ENCODE peak calls at places on chromosomes 1 and 21, in four cellular contexts. L is aorta; N is CD4-positive, alpha-beta T cell; C is heart right ventricle. R is an unnamed sample.

GRCh38 chr1:20383631-20384030 is 93.0 kb downstream of the VWA5B1 start:
- DNase-seq in L (no peak), N (no peak), C (no peak), R (no peak)

GRCh38 chr1:33228935-33229487 is 27.3 kb upstream of the ZNF362 start:
- DNase-seq in L (no peak), N (no peak), C (peak), R (no peak)

GRCh38 chr1:2311184-2312032 is 79.9 kb downstream of the MORN1 start:
- DNase-seq in L (peak), N (peak), C (no peak), R (no peak)

GRCh38 chr1:99650773-99651437 is 5.0 kb downstream of the PALMD start:
- DNase-seq in L (no peak), N (no peak), C (no peak), R (no peak)

GRCh38 chr21:34574581-34574980 is 40.3 kb downstream of the RCAN1 start:
- DNase-seq in L (no peak), N (no peak), C (no peak), R (no peak)

GRCh38 chr1:23556661-23557470 is 2.4 kb downstream of the ID3 start:
- DNase-seq in L (no peak), N (no peak), C (no peak), R (peak)

GRCh38 chr1:12572506-12572905 is 45.5 kb downstream of the DHRS3 start:
- DNase-seq in L (no peak), N (no peak), C (no peak), R (no peak)

GRCh38 chr1:30362603-30362990 is 360.8 kb downstream of the MATN1 start:
- DNase-seq in L (no peak), N (no peak), C (no peak), R (no peak)

GRCh38 chr1:160328171-160328570 is 14.9 kb downstream of the COPA start:
- DNase-seq in L (no peak), N (no peak), C (no peak), R (no peak)

GRCh38 chr1:162690672-162691434 is 58.6 kb downstream of the DDR2 start:
- DNase-seq in L (peak), N (no peak), C (peak), R (peak)

GRCh38 chr1:47191940-47192457 is 2.2 kb upstream of the PDZK1IP1 start:
- DNase-seq in L (no peak), N (no peak), C (no peak), R (no peak)

GRCh38 chr1:232906441-232906840 is 44.0 kb upstream of the NTPCR start:
- DNase-seq in L (no peak), N (no peak), C (no peak), R (no peak)

GRCh38 chr1:147110434-147110833 is 61.8 kb downstream of the PRKAB2 start:
- DNase-seq in L (no peak), N (no peak), C (no peak), R (no peak)

GRCh38 chr21:30434033-30434631 is 4.1 kb downstream of the KRTAP13-4 start:
- DNase-seq in L (no peak), N (no peak), C (no peak), R (no peak)

GRCh38 chr1:26145041-26145959 is 13.6 kb upstream of the FAM110D start:
- DNase-seq in L (peak), N (peak), C (peak), R (no peak)

GRCh38 chr1:174998569-174999215 is 1.1 kb upstream of the CACYBP start:
- DNase-seq in L (no peak), N (peak), C (peak), R (no peak)

GRCh38 chr1:31715097-31715872 is 11.5 kb upstream of the COL16A1 start:
- DNase-seq in L (peak), N (no peak), C (peak), R (no peak)

GRCh38 chr1:153510984-153511410 is 24.8 kb downstream of the S100A6 start:
- DNase-seq in L (peak), N (peak), C (peak), R (no peak)

GRCh38 chr1:89484097-89485038 is 40.3 kb upstream of the LRRC8B start:
- DNase-seq in L (no peak), N (no peak), C (no peak), R (no peak)

GRCh38 chr1:110610084-110610483 is 3.9 kb upstream of the KCNA2 start:
- DNase-seq in L (no peak), N (no peak), C (no peak), R (no peak)

GRCh38 chr1:110152133-110152785 is 2.0 kb downstream of the SLC6A17 start:
- DNase-seq in L (no peak), N (no peak), C (no peak), R (peak)

GRCh38 chr1:9289090-9289534 is 3.6 kb upstream of the SPSB1 start:
- DNase-seq in L (peak), N (peak), C (peak), R (no peak)

GRCh38 chr1:87928623-87929022 is 599.9 kb downstream of the LMO4 start:
- DNase-seq in L (no peak), N (no peak), C (no peak), R (no peak)

GRCh38 chr1:155134858-155135415 is 715 bp upstream of the SLC50A1 start:
- DNase-seq in L (peak), N (peak), C (peak), R (peak)

GRCh38 chr1:230163719-230164118 is 96.7 kb downstream of the GALNT2 start:
- DNase-seq in L (no peak), N (no peak), C (no peak), R (no peak)

GRCh38 chr1:53583021-53583902 is 124.1 kb downstream of the DMRTB1 start:
- DNase-seq in L (peak), N (no peak), C (no peak), R (no peak)

GRCh38 chr1:32991386-32991785 is 26.8 kb upstream of the RNF19B start:
- DNase-seq in L (no peak), N (no peak), C (no peak), R (no peak)

DNA sequence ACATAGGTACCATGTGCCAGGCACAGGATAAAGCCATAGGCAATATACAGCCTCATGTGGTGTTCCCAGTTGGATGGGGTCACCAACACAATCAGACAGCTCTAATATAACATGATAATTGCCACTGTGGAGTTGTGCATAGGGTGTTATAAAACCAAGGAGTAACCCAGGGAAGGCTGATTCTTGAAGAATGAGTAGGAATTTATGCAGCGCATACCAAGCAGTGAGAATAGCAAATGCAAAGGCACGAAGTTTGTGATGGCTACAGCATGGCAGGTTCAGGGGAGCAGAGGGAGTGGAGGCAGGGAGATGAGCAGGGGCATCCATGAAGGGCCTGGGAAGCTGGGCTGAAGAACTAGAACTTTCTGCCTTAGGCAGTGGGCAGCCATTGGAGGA is 20.4 kb upstream of the SLC2A1 start:
- DNase-seq in L (no peak), N (no peak), C (no peak), R (no peak)
- H3K27ac ChIP-seq in L (no peak), N (no peak), C (no peak), R (no peak)

GRCh38 chr1:83856381-83856780 is 142.6 kb downstream of the TTLL7 start:
- DNase-seq in L (no peak), N (no peak), C (no peak), R (no peak)

GRCh38 chr1:83857705-83858104 is 141.2 kb downstream of the TTLL7 start:
- DNase-seq in L (no peak), N (no peak), C (no peak), R (no peak)

GRCh38 chr1:83857108-83857507 is 141.8 kb downstream of the TTLL7 start:
- DNase-seq in L (no peak), N (no peak), C (no peak), R (no peak)

GRCh38 chr1:83860506-83861221 is 138.3 kb downstream of the TTLL7 start:
- DNase-seq in L (peak), N (peak), C (peak), R (no peak)
- H3K27ac ChIP-seq in L (peak), N (peak), C (peak), R (peak)

GRCh38 chr1:35490250-35490649 is 67.0 kb downstream of the KIAA0319L start:
- DNase-seq in L (no peak), N (no peak), C (no peak), R (no peak)

GRCh38 chr1:35486858-35487408 is 70.3 kb downstream of the KIAA0319L start:
- DNase-seq in L (no peak), N (no peak), C (no peak), R (no peak)

DNA sequence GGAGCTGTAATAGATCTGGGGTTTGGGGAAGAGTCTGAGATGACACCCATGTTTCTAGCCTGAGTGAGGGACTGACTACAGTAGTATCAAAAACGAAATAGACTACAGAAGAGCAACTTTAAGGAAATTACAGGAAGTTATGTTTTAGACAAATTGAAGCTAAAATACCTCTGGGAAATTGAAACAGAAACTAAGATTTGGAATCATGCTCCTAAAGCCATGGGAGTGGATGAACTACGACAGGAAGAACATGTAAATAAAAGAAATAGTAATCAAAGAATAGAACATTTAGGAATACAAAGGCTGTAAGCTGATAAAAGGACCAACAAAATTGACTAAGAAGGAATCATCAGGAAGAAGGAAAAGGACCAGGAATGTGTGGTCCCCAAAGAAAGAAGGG is 68.9 kb downstream of the KIAA0319L start:
- DNase-seq in L (no peak), N (no peak), C (no peak), R (no peak)
- H3K27ac ChIP-seq in L (no peak), N (no peak), C (no peak), R (no peak)

DNA sequence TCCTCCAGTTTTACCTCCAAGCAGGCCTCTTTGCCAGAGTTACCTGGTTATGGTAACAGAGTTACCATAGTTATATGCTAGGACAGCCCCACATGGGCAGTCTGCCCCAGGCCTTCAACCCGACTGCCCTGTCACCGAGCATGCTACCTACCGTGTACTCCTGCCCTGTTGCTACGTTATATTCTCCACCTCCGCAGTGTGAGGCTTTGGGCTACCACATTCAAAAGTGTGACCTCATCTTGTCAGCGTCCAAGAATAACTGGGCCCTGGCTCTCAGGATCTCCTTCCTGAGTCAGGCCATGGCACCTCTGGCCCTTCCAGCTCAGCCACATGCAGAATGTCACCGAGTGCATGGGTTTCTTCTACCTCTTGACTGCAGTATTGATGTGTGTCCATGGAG is 8.9 kb downstream of the MAPKAPK2 start:
- DNase-seq in L (peak), N (no peak), C (peak), R (no peak)
- H3K27ac ChIP-seq in L (peak), N (no peak), C (peak), R (no peak)

GRCh38 chr1:6547301-6547700 is 7.0 kb downstream of the NOL9 start:
- DNase-seq in L (no peak), N (no peak), C (no peak), R (no peak)
- H3K27ac ChIP-seq in L (no peak), N (peak), C (no peak), R (no peak)

GRCh38 chr21:41630249-41630648 is 122.3 kb upstream of the TMPRSS2 start:
- DNase-seq in L (no peak), N (no peak), C (no peak), R (peak)
- H3K27ac ChIP-seq in L (no peak), N (no peak), C (no peak), R (peak)